ENCODE peak calls at places on chromosome X, in five cellular contexts. K, S, O, E and U are unnamed samples.

GRCh38 chrX:151153086-151153485 is 23.3 kb upstream of the GPR50 start:
- DNase-seq in K (no peak), S (no peak), O (no peak), E (no peak), U (no peak)

GRCh38 chrX:41010188-41010846 is 74.9 kb upstream of the USP9X start:
- DNase-seq in K (peak), S (peak), O (peak), E (no peak), U (peak)

GRCh38 chrX:85111347-85111746 is 107.7 kb downstream of the APOOL start:
- DNase-seq in K (no peak), S (peak), O (no peak), E (no peak), U (no peak)

GRCh38 chrX:40006025-40007017 is 91.4 kb downstream of the BCOR start:
- DNase-seq in K (peak), S (no peak), O (peak), E (no peak), U (no peak)

GRCh38 chrX:10615931-10616780 is 4.2 kb downstream of the MID1 start:
- DNase-seq in K (peak), S (peak), O (peak), E (no peak), U (no peak)

GRCh38 chrX:145848857-145849256 is 31.2 kb downstream of the SLITRK2 start:
- DNase-seq in K (no peak), S (no peak), O (no peak), E (no peak), U (no peak)

GRCh38 chrX:148956352-148956751 is 455.9 kb downstream of the AFF2 start:
- DNase-seq in K (no peak), S (no peak), O (no peak), E (no peak), U (no peak)

GRCh38 chrX:12309733-12310054 is 171.4 kb downstream of the FRMPD4 start:
- DNase-seq in K (no peak), S (no peak), O (no peak), E (no peak), U (no peak)

GRCh38 chrX:150704030-150704613 is 10.9 kb downstream of the MTMR1 start:
- DNase-seq in K (no peak), S (peak), O (no peak), E (no peak), U (no peak)

GRCh38 chrX:17374619-17375360 is at the start of gene NHS:
- DNase-seq in K (peak), S (peak), O (peak), E (no peak), U (peak)

GRCh38 chrX:22081475-22082092 is 49.5 kb downstream of the PHEX start:
- DNase-seq in K (peak), S (peak), O (peak), E (no peak), U (no peak)

GRCh38 chrX:24294619-24295018 is 19.2 kb downstream of the SUPT20HL2 start:
- DNase-seq in K (peak), S (peak), O (peak), E (no peak), U (no peak)

GRCh38 chrX:5632061-5632614 is 596.5 kb downstream of the NLGN4X start:
- DNase-seq in K (no peak), S (no peak), O (no peak), E (no peak), U (no peak)

GRCh38 chrX:40105016-40105790 is 7.4 kb upstream of the BCOR start:
- DNase-seq in K (peak), S (peak), O (peak), E (no peak), U (no peak)

GRCh38 chrX:7233632-7234406 is 85.9 kb upstream of the PUDP start:
- DNase-seq in K (no peak), S (no peak), O (no peak), E (no peak), U (no peak)

GRCh38 chrX:101550362-101550761 is at the start of gene ARMCX1:
- DNase-seq in K (no peak), S (peak), O (peak), E (no peak), U (peak)

GRCh38 chrX:152878976-152879755 is 18.7 kb upstream of the ZNF185 start:
- DNase-seq in K (no peak), S (no peak), O (no peak), E (no peak), U (no peak)

DNA sequence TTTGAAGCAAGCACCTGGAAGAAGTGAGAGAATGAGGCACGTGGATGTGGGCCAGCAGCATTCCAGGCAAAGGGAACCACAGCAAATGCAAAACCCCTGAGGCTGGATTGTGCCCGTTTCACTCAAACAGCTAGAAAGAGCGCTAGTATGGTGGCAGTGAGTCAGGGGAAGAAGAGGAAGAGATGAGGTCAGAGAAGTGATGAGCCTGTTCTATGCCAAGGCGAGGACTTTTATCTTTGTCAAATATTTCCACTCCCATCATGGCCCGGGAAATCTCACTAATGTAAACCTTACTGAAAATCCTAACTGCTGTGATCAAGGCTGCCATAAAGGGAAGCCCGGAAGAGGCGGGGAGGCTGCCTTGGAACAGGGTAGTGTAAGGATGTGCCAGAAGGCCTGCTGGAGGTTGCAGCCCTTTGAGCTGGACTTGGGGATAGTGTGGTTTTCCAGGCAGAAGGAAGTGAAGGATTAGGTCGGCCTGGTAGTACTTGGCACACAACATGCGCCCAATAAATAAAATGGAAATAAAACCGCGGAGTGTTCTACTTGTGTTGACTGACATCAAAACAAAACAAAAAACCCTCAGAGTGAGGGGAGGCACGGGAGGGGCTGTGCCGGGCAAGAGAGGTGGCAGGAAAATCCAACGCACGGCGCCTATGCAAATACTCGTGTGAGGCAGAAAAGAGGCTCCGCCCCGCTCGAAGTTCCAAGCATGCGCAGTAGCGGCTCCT is 1.2 kb upstream of the CDK16 start:
- DNase-seq in K (no peak), S (no peak), O (no peak), E (no peak), U (peak)
- TF ChIP-seq POLR2AphosphoS5 in K (no peak), S (no peak), O (no peak), E (no peak), U (no peak)

GRCh38 chrX:107728342-107729099 is 47.1 kb downstream of the TSC22D3 start:
- DNase-seq in K (no peak), S (no peak), O (no peak), E (no peak), U (no peak)
- H3K27ac ChIP-seq in K (no peak), S (no peak), O (peak), E (no peak), U (no peak)

DNA sequence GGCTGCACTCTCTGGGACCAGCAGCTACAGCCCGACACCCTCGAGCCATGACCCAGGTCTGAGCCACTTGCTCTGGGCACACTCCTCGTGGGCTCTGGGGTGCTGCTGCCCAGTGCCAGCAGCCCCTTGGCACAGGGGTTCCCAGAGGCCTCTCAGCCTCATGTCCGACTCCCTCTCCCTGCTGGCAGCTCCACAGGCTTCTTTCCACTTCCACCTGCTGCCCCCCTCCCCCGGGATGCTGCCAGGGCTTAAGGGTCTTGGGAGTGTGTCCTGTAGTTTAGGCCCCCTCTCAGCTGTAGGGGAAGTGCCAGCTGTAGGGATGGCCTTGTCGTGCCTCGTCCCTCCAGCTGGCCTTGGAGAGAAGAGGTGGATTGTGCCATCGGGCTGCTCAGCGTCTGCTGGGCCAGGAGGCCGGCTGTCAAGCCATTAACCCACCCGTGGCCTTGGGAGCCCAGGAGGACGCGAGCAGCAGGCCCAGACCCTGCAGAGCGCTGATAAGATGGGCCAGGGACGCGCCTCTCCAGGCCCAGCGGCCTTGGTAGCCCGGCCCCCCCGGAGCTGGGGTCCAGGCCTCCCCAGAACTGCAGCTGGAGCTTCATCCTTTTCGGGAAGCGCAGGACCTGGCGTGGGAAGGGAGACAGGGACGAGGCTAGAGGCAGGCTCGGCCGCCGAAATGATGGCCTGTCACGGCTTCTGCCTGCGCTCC is 1.0 kb upstream of the USP27X start:
- DNase-seq in K (no peak), S (no peak), O (peak), E (no peak), U (no peak)
- H3K4me3 ChIP-seq in K (no peak), S (peak), O (no peak), E (no peak), U (peak)

DNA sequence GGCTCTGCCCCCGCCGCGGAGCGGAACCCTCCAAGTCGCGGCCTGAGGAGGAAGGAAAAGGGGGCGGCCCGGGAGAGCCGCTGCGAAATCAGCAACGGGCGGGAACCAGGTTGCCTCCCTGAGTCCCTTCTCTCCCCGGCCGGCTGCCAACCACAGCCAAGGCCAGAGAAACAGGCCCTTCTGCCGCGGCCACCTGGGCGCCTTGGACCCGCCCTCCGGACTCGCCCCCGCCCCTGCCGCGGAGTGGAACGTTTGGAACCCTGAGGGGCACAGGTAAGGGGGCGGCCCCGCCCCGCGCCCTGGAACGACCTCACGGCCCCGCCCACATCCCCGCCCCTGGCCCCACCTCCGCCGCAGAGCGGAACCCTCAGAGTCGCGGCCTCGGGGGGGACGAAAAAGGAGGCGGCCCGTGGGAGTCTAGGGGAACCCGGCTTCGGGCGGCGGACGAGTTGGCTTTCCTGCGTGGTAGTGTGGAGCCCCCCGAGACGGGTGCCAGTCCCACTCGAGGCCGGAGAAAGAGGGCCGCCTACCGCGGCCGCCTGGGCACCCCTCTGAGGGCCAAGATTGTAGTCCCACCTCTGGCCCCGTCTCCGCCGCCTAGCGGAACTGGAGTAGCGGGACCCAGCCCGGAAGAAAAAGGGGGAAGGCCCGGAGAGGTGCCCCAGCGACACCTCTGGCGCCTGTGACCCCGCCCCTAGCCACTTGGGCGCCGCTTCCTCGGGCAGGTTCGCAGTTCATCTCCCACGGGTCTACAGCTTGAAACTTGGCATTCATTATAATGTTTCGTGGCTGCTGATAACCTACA is 669 bp upstream of the PHKA2 start:
- DNase-seq in K (peak), S (peak), O (peak), E (peak), U (peak)
- TF ChIP-seq POLR2AphosphoS5 in K (peak), S (peak), O (no peak), E (peak), U (no peak)

DNA sequence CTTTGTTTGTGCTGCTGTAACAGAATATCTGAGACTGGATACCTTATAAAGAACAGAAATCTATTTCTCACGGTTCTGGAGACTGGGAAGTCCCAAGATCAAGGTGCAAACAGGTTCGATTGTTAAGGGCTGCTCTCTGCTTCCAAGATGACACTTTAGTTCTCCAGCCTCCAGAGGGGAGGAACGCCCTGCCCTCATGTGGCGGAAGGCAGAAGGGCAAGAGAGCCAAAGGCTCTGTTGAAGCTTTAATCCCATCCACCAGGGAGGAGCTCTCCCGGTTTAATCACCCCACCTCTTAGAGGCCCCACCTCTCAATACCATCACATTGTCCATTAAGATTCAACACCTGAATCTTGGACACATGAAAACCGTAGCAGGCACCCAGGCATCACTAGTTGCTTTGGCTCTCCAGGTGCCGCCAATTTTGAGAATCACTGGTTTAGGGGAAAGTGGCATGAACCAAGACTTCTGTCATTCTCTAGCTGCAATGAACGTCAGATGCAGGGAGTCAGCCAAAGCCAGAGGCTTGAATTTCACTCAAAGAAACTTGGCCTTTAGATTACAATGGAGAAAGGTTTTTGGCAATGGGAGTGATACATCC is 15.6 kb downstream of the FHL1 start:
- DNase-seq in K (peak), S (peak), O (peak), E (no peak), U (no peak)
- H3K27ac ChIP-seq in K (no peak), S (no peak), O (peak), E (no peak), U (no peak)

DNA sequence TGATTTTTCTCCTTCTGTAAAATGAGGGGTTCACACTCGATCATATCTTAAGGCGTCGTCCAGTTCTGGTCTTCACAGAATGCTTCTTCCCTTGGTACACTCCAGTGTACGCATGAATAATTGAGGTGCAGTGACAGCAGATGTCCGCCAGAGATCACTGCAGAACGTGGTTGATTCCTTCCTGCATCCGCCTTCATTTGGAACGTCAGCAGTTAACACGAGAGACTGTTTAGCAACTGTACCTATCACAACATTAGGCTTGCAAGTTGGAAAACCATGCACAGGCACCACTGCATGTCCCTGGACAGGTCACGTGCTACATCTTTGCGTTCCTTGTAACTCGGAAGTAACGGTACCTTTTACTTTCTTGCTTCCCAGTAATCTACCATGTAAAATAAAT is 66.0 kb upstream of the GEMIN8 start:
- DNase-seq in K (peak), S (peak), O (peak), E (peak), U (no peak)
- H3K4me3 ChIP-seq in K (no peak), S (no peak), O (no peak), E (no peak), U (no peak)

GRCh38 chrX:56764975-56765791 is 36.1 kb downstream of the NBDY start:
- DNase-seq in K (peak), S (no peak), O (peak), E (no peak), U (no peak)

GRCh38 chrX:56763556-56764152 is 34.6 kb downstream of the NBDY start:
- DNase-seq in K (peak), S (no peak), O (peak), E (no peak), U (peak)

GRCh38 chrX:56765816-56766553 is 36.9 kb downstream of the NBDY start:
- DNase-seq in K (peak), S (no peak), O (peak), E (no peak), U (no peak)

GRCh38 chrX:56762707-56763555 is 33.9 kb downstream of the NBDY start:
- DNase-seq in K (no peak), S (no peak), O (no peak), E (no peak), U (no peak)

GRCh38 chrX:56764153-56764974 is 35.3 kb downstream of the NBDY start:
- DNase-seq in K (peak), S (peak), O (peak), E (peak), U (no peak)
- TF ChIP-seq POLR2AphosphoS5 in K (no peak), S (no peak), O (no peak), E (no peak), U (no peak)